ENCODE peak calls at places on chromosomes 12 and 14, in eight cellular contexts. M is right atrium auricular region, G is IMR-90, R is astrocyte of the spinal cord, O is A549, S is omental fat pad, Y is Peyer's patch, Z is GM12865. B is an unnamed sample.

GRCh38 chr12:51959921-51960320 is 8.4 kb downstream of the ACVR1B start:
- DNase-seq in M (no peak), G (no peak), R (no peak), O (no peak), S (no peak), Y (no peak), Z (no peak), B (no peak)

GRCh38 chr12:89173096-89173495 is 179.2 kb downstream of the DUSP6 start:
- DNase-seq in M (no peak), G (no peak), R (no peak), O (no peak), S (no peak), Y (no peak), Z (no peak), B (no peak)

GRCh38 chr14:24982472-24983155 is 67.3 kb downstream of the STXBP6 start:
- DNase-seq in M (no peak), G (peak; percentile 97), R (peak; percentile 66), O (peak; percentile 69), S (no peak), Y (no peak), Z (no peak), B (no peak)

GRCh38 chr12:118402251-118402650 is 25.9 kb downstream of the SUDS3 start:
- DNase-seq in M (no peak), G (peak; percentile 93), R (peak; percentile 79), O (no peak), S (no peak), Y (no peak), Z (no peak), B (no peak)

GRCh38 chr14:20757963-20758362 is 10.2 kb upstream of the EDDM3B start:
- DNase-seq in M (no peak), G (no peak), R (no peak), O (no peak), S (no peak), Y (peak; percentile 59), Z (peak; percentile 51), B (no peak)

GRCh38 chr12:9039397-9039977 is 50.1 kb downstream of the KLRG1 start:
- DNase-seq in M (no peak), G (peak; percentile 40), R (peak; percentile 44), O (peak; percentile 58), S (no peak), Y (no peak), Z (peak; percentile 55), B (no peak)

GRCh38 chr12:120453977-120454376 is 7.7 kb downstream of the GATC start:
- DNase-seq in M (no peak), G (peak; percentile 19), R (peak; percentile 20), O (peak; percentile 42), S (no peak), Y (no peak), Z (peak; percentile 52), B (no peak)

GRCh38 chr12:114636723-114637480 is 47.1 kb downstream of the TBX3 start:
- DNase-seq in M (no peak), G (peak; percentile 19), R (peak; percentile 19), O (peak; percentile 48), S (no peak), Y (no peak), Z (no peak), B (no peak)

GRCh38 chr12:116783503-116784237 is 45.6 kb downstream of the RNFT2 start:
- DNase-seq in M (no peak), G (no peak), R (no peak), O (no peak), S (no peak), Y (no peak), Z (no peak), B (no peak)

GRCh38 chr12:98372340-98373018 is 142.9 kb upstream of the TMPO start:
- DNase-seq in M (no peak), G (no peak), R (peak; percentile 5), O (no peak), S (no peak), Y (no peak), Z (no peak), B (no peak)

GRCh38 chr14:59123526-59123925 is 64.9 kb upstream of the DAAM1 start:
- DNase-seq in M (no peak), G (peak; percentile 32), R (no peak), O (no peak), S (no peak), Y (no peak), Z (no peak), B (no peak)

GRCh38 chr14:68089146-68089715 is 269.7 kb downstream of the RAD51B start:
- DNase-seq in M (no peak), G (peak; percentile 61), R (peak; percentile 92), O (peak; percentile 88), S (no peak), Y (no peak), Z (no peak), B (no peak)

GRCh38 chr14:94571950-94572349 is 9.3 kb upstream of the SERPINA5 start:
- DNase-seq in M (no peak), G (peak; percentile 23), R (peak; percentile 28), O (no peak), S (peak; percentile 11), Y (no peak), Z (no peak), B (no peak)

GRCh38 chr12:94571556-94571955 is 78.8 kb downstream of the TMCC3 start:
- DNase-seq in M (no peak), G (peak; percentile 76), R (peak; percentile 80), O (peak; percentile 62), S (no peak), Y (no peak), Z (no peak), B (no peak)

GRCh38 chr12:7512528-7512927 is 9.0 kb upstream of the CD163 start:
- DNase-seq in M (no peak), G (peak; percentile 69), R (peak; percentile 96), O (peak; percentile 67), S (no peak), Y (no peak), Z (no peak), B (no peak)

GRCh38 chr12:13176257-13176656 is 20.3 kb upstream of the EMP1 start:
- DNase-seq in M (no peak), G (no peak), R (no peak), O (no peak), S (no peak), Y (no peak), Z (no peak), B (no peak)

GRCh38 chr12:31386364-31386777 is 60.4 kb upstream of the SINHCAF start:
- DNase-seq in M (no peak), G (no peak), R (no peak), O (no peak), S (no peak), Y (no peak), Z (no peak), B (no peak)

GRCh38 chr14:69152944-69153847 is at the start of gene DCAF5:
- DNase-seq in M (peak; percentile 91), G (peak; percentile 93), R (peak; percentile 96), O (peak; percentile 93), S (peak; percentile 67), Y (peak; percentile 94), Z (peak; percentile 97), B (peak; percentile 86)

DNA sequence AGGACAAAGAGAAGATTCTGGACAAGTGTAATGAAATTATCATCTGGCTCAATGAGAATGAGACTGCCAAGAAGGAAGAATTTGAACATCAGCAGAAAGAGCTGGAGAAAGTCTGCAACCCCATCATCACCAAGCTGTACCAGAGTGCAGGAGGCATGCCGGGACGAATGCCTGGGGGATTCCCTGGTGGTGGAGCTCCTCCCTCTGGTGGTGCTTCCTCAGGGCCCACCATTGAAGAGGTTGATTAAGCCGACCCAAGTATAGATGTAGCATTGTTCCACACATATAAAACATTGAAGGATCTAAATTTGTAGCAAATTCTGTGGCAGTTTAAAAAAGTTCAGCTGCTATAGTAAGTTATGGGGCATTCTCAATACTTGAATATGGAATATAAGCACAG is 174.3 kb upstream of the CCND2 start:
- DNase-seq in M (peak; percentile 11), G (no peak), R (no peak), O (no peak), S (no peak), Y (no peak), Z (no peak), B (no peak)
- TF ChIP-seq CTCF in M (no peak), G (no peak), R (no peak), O (no peak), S (no peak), Y (no peak), Z (no peak), B (no peak)

GRCh38 chr14:54503476-54503875 is 6.2 kb upstream of the CGRRF1 start:
- DNase-seq in M (no peak), G (peak; percentile 47), R (peak; percentile 43), O (peak; percentile 66), S (no peak), Y (no peak), Z (no peak), B (no peak)
- TF ChIP-seq CTCF in M (no peak), G (peak; percentile 52), R (peak; percentile 59), O (peak; percentile 46), S (no peak), Y (peak; percentile 34), Z (peak; percentile 19), B (no peak)

GRCh38 chr14:99271951-99272668 is at the start of gene BCL11B:
- DNase-seq in M (no peak), G (peak; percentile 66), R (peak; percentile 84), O (peak; percentile 93), S (no peak), Y (peak; percentile 77), Z (peak; percentile 92), B (peak; percentile 68)
- TF ChIP-seq CTCF in M (no peak), G (peak; percentile 42), R (peak; percentile 58), O (peak; percentile 61), S (no peak), Y (peak; percentile 61), Z (peak; percentile 59), B (peak; percentile 65)

DNA sequence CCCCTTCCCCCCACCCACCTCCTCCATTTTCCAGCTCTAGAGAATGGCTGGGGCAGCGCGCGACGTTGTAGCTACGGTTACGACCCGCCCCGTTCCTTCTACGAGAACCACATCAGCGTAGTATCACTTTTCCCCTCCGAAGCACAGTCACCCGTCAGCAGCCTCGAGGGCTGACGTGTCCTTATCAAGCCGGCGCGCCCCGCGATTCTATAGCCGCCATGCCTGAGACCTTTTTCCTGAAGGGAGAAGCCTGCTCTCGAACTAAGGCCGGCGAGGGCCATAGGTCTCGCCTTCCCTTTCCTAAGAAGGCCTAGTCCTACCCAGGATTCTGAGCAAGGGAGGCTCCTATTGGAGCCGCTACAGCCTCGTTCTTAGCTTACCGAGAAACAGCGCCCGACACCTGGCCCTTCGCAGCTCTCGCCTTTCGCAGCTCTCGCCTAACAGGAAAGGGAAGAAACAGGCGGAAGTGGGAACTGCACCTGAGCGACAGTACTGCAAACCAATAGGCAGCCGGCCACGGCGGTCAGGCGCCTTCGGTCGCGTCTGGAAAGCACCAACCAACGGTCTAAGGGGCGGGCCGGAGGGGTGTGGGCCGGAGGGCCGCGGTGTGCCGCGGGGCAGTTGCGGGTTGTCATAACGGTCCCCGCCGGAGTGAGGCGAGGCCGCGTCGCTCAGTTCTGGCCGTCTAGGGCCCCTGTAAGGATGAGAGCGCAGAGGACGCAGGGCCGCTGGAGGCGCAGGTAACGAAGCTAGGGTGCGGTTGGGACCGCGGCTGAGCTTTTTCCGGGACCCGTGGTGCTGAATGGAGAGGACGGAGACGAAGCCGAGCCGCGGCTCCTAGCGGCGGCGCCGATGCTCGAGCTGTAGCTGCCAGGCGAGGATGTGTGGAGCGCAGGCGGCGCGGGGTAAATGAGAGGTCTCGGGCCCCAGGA is at the start of the genes MGAT2 and RPL36AL:
- DNase-seq in M (peak; percentile 98), G (peak; percentile 99), R (peak; percentile 99), O (peak; percentile 99), S (peak; percentile 82), Y (peak; percentile 95), Z (peak; percentile 99), B (peak; percentile 98)
- TF ChIP-seq CTCF in M (peak; percentile 19), G (peak; percentile 29), R (peak; percentile 45), O (peak; percentile 10), S (no peak), Y (peak; percentile 19), Z (no peak), B (peak; percentile 23)

GRCh38 chr12:80472912-80473500 is 29.0 kb downstream of the PTPRQ start:
- DNase-seq in M (no peak), G (peak; percentile 81), R (peak; percentile 84), O (peak; percentile 79), S (no peak), Y (no peak), Z (peak; percentile 70), B (no peak)
- TF ChIP-seq CTCF in M (peak; percentile 35), G (peak; percentile 65), R (peak; percentile 52), O (peak; percentile 64), S (no peak), Y (peak; percentile 50), Z (peak; percentile 52), B (no peak)